ENCODE peak calls at places on chromosomes 2 and 18, in four cellular contexts. C, F, N and J are unnamed samples.

GRCh38 chr2:566379-567313 is 110.6 kb downstream of the TMEM18 start:
- DNase-seq in C (no peak), F (no peak), N (no peak), J (no peak)

GRCh38 chr2:186308347-186308746 is 177.7 kb upstream of the ZC3H15 start:
- DNase-seq in C (no peak), F (no peak), N (no peak), J (no peak)

GRCh38 chr2:215447673-215448081 is 11.8 kb upstream of the FN1 start:
- DNase-seq in C (no peak), F (no peak), N (no peak), J (no peak)

GRCh38 chr2:149991576-149991975 is 404.0 kb upstream of the MMADHC start:
- DNase-seq in C (no peak), F (no peak), N (no peak), J (no peak)

GRCh38 chr2:207042841-207043240 is 103.5 kb downstream of the CPO start:
- DNase-seq in C (no peak), F (peak), N (no peak), J (peak)

GRCh38 chr2:9595746-9596145 is 35.1 kb downstream of the YWHAQ start:
- DNase-seq in C (no peak), F (no peak), N (no peak), J (no peak)

GRCh38 chr2:70202236-70202806 is 11.5 kb upstream of the C2orf42 start:
- DNase-seq in C (no peak), F (no peak), N (no peak), J (no peak)

GRCh38 chr2:236703310-236703709 is 133.7 kb downstream of the ACKR3 start:
- DNase-seq in C (no peak), F (no peak), N (no peak), J (no peak)

GRCh38 chr2:31075936-31076590 is 62.2 kb downstream of the GALNT14 start:
- DNase-seq in C (no peak), F (no peak), N (no peak), J (no peak)

GRCh38 chr2:71860381-71860926 is 287.2 kb downstream of the CYP26B1 start:
- DNase-seq in C (no peak), F (no peak), N (no peak), J (no peak)

GRCh38 chr2:85264471-85264870 is 63.3 kb downstream of the TGOLN2 start:
- DNase-seq in C (no peak), F (no peak), N (no peak), J (no peak)

GRCh38 chr18:55322176-55322735 is 265.7 kb downstream of the TCF4 start:
- DNase-seq in C (no peak), F (peak), N (no peak), J (peak)